ENCODE peak calls at places on chromosome 18, in four cellular contexts. C, L, N and G are unnamed samples.

GRCh38 chr18:3816601-3817363 is 366.8 kb downstream of the TGIF1 start:
- DNase-seq in C (no peak), L (no peak), N (no peak), G (no peak)

GRCh38 chr18:49560277-49561126 is 1.4 kb upstream of the LIPG start:
- DNase-seq in C (no peak), L (peak; percentile 58), N (no peak), G (no peak)

GRCh38 chr18:24544141-24544498 is 83.7 kb downstream of the HRH4 start:
- DNase-seq in C (no peak), L (no peak), N (no peak), G (no peak)

GRCh38 chr18:59272221-59272888 is 899 bp downstream of the RAX start:
- DNase-seq in C (no peak), L (no peak), N (no peak), G (no peak)

GRCh38 chr18:78528437-78529228 is 451.0 kb upstream of the SALL3 start:
- DNase-seq in C (no peak), L (no peak), N (no peak), G (no peak)

GRCh38 chr18:421236-422155 is 79.0 kb downstream of the COLEC12 start:
- DNase-seq in C (no peak), L (no peak), N (no peak), G (no peak)

GRCh38 chr18:50071393-50071792 is 123.6 kb downstream of the MYO5B start:
- DNase-seq in C (no peak), L (no peak), N (no peak), G (no peak)

GRCh38 chr18:74497308-74497640 is 1.1 kb downstream of the CNDP2 start:
- DNase-seq in C (no peak), L (no peak), N (no peak), G (no peak)

DNA sequence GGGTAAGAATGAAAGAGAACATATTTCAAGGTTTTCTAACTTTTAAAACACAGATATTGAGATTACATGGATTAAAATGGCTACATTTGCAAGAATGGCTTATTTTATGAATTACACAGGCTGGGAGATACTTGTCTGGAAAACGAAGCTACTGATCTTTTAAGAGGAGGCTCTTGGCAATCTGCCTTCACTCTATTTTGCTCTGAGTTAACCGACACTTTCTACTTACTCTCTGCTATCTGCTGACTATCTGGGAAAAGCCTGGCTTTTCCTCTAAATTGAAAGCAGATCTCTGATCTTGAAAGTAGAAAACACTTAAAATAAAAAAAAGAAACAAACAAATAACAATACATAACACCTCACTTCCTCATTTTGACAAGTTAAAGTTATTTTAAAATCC is 325.4 kb upstream of the LINC00305 start:
- DNase-seq in C (no peak), L (no peak), N (no peak), G (no peak)
- H3K4me1 ChIP-seq in C (no peaks in the 10 kb centered on the region), L (peaks cover 7% of the 10 kb centered on the region), N (no peaks in the 10 kb centered on the region), G (no peaks in the 10 kb centered on the region)

GRCh38 chr18:63185979-63186378 is 133.6 kb downstream of the BCL2 start:
- DNase-seq in C (no peak), L (no peak), N (no peak), G (no peak)

GRCh38 chr18:63182247-63182771 is 137.3 kb downstream of the BCL2 start:
- DNase-seq in C (no peak), L (no peak), N (no peak), G (no peak)

GRCh38 chr18:63183263-63183662 is 136.3 kb downstream of the BCL2 start:
- DNase-seq in C (no peak), L (no peak), N (no peak), G (no peak)

GRCh38 chr18:63182861-63183260 is 136.7 kb downstream of the BCL2 start:
- DNase-seq in C (no peak), L (no peak), N (no peak), G (no peak)

DNA sequence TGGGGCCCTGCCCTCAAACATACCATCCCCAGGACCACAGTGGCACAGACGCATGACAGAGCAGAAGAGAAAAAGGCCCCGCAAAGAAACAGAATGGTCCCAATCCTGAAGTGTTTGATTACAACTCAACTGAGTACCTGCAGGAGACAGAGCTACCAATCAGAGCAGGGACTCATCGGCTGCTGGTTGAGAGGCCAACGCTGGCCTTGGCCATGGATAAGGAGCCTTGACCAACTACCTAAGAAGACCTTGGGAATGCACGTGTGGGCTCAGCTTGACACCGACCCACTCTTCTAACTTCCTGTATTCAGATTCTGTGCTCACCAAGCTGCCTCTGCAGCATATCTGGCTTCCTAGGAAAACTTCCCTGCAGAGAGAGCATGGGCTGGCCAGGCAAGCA is 135.6 kb downstream of the BCL2 start:
- DNase-seq in C (no peak), L (no peak), N (no peak), G (no peak)
- H3K4me1 ChIP-seq in C (no peaks in the 10 kb centered on the region), L (peaks cover 72% of the 10 kb centered on the region), N (peaks cover 61% of the 10 kb centered on the region), G (peaks cover 2% of the 10 kb centered on the region)

GRCh38 chr18:23235860-23236259 is 100.6 kb downstream of the CABLES1 start:
- DNase-seq in C (no peak), L (no peak), N (no peak), G (no peak)
- H3K4me1 ChIP-seq in C (no peaks in the 10 kb centered on the region), L (peaks cover 37% of the 10 kb centered on the region), N (peaks cover 13% of the 10 kb centered on the region), G (no peaks in the 10 kb centered on the region)

DNA sequence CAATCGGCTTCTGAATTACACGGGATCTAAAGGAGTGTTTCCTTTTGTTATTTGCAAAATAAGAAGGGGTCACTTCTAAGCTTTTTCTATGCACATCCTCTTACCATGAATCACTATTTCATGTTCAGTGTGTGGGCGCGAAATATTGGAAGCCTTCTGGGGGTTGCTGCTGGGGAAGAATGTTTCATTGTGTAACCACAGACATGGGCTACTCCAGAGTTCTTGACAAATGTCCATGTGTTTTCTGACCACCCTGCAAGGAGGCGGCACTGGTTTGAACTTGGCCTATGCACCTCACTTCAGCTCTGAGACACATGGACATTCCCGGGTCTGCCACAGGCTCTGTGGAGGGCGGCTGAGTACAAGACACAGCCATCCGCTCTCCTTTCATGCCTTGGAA is 133.6 kb upstream of the APCDD1 start:
- DNase-seq in C (no peak), L (no peak), N (no peak), G (no peak)
- H3K4me1 ChIP-seq in C (no peaks in the 10 kb centered on the region), L (no peaks in the 10 kb centered on the region), N (no peaks in the 10 kb centered on the region), G (no peaks in the 10 kb centered on the region)

DNA sequence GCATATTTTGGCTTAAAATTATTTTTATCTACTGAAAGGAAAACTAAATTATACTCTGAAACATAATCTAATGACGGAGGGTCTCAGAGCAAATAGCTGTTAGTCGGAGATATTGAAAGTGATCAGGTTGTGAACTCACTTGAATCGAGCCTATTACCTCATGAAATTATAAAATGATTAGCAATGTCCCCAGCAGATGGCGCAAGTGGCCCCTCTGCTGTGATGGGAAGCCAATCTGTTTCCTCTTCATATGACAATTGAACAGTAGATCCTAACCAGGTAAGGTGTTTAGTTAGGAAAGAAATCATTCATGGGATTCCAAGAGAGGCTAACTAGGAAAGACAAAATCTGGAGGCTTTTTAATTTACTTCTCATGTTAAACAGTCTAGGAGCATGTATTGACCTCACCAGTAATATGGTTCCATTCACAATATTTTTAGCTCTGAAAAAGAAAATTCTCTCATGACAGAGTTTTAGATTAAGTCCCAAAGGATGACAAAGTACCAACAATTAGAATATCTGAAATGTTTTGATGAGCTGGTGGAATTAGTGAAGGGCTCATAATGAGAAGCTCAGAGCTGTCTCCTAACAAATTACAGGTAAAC is 29.9 kb upstream of the MPPE1 start:
- DNase-seq in C (peak; percentile 92), L (peak; percentile 73), N (peak; percentile 46), G (peak; percentile 75)
- H3K4me1 ChIP-seq in C (no peaks in the 10 kb centered on the region), L (no peaks in the 10 kb centered on the region), N (no peaks in the 10 kb centered on the region), G (no peaks in the 10 kb centered on the region)

GRCh38 chr18:43061318-43061717 is 54.2 kb downstream of the RIT2 start:
- DNase-seq in C (no peak), L (no peak), N (no peak), G (no peak)

GRCh38 chr18:43061816-43062215 is 53.7 kb downstream of the RIT2 start:
- DNase-seq in C (no peak), L (no peak), N (no peak), G (no peak)

GRCh38 chr18:43060020-43060419 is 55.5 kb downstream of the RIT2 start:
- DNase-seq in C (no peak), L (no peak), N (no peak), G (no peak)
- H3K4me1 ChIP-seq in C (no peaks in the 10 kb centered on the region), L (no peaks in the 10 kb centered on the region), N (no peaks in the 10 kb centered on the region), G (no peaks in the 10 kb centered on the region)

DNA sequence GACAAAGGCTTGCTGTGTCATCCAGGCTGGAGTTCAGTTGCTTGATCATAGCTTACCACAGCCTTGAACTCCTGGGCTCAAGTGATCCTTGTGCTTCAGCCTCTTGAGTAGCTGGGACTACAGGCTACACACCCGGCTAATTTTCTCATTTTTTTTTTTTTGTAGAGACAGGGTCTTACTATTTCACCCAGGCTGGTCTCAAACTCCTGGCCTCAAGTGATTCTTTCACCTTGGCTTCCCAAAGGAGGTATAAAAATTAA is 178.0 kb downstream of the MTCL1 start:
- DNase-seq in C (no peak), L (no peak), N (no peak), G (no peak)
- H3K4me1 ChIP-seq in C (no peaks in the 10 kb centered on the region), L (no peaks in the 10 kb centered on the region), N (no peaks in the 10 kb centered on the region), G (no peaks in the 10 kb centered on the region)

GRCh38 chr18:11994708-11995444 is 13.6 kb downstream of the IMPA2 start:
- DNase-seq in C (no peak), L (peak; percentile 56), N (no peak), G (peak; percentile 32)
- H3K4me1 ChIP-seq in C (no peaks in the 10 kb centered on the region), L (peaks cover 8% of the 10 kb centered on the region), N (peaks cover 9% of the 10 kb centered on the region), G (no peaks in the 10 kb centered on the region)

GRCh38 chr18:44917184-44917864 is 236.6 kb downstream of the SETBP1 start:
- DNase-seq in C (no peak), L (no peak), N (no peak), G (no peak)

GRCh38 chr18:44921974-44922373 is 241.3 kb downstream of the SETBP1 start:
- DNase-seq in C (no peak), L (no peak), N (no peak), G (no peak)

GRCh38 chr18:44922968-44923367 is 242.3 kb downstream of the SETBP1 start:
- DNase-seq in C (no peak), L (no peak), N (no peak), G (no peak)

GRCh38 chr18:44917865-44918476 is 237.3 kb downstream of the SETBP1 start:
- DNase-seq in C (no peak), L (no peak), N (no peak), G (no peak)

DNA sequence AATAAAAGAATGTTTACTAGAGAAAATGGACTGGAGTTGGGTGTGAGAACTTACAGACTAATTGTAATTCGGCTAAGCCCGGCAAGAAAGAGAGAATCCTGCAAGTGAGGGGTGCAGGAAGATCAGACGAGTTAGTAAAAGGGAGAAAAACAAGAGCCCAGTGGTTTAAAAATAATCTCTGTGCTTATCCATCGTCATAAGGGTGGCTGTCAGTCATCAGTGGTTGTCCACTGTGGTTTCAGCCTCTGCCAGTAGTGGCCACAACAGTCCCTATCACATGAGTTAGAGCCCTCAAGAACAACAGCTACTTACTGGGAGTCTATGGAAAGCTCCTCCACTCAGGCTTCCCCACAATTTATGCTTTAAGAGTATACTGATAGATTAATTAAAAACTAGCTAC is 239.8 kb downstream of the SETBP1 start:
- DNase-seq in C (no peak), L (no peak), N (no peak), G (no peak)
- H3K4me1 ChIP-seq in C (no peaks in the 10 kb centered on the region), L (peaks cover 76% of the 10 kb centered on the region), N (no peaks in the 10 kb centered on the region), G (peaks cover 10% of the 10 kb centered on the region)

DNA sequence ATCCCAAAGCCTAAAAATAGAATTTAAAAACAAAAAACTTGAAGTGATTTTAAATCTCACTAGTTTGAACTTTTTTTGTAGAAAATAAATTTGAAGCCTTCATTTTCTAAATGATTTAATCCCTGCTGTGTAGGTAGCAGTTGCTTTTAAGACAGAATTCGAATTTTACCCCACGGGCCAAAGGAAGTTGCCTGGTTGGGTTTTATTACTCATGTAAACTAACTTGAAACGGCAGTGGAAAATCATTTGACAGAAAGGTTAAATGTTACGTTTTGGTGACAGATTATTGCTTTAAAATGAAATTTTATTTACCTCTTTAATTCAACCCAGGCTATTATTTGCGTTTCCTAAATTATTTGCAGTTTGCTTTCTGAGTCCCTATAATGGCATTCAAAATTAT is 2.0 kb downstream of the MAPRE2 start:
- DNase-seq in C (no peak), L (no peak), N (no peak), G (no peak)
- H3K4me1 ChIP-seq in C (peaks cover 35% of the 10 kb centered on the region), L (peaks cover 43% of the 10 kb centered on the region), N (peaks cover 50% of the 10 kb centered on the region), G (peaks cover 4% of the 10 kb centered on the region)